ENCODE peak calls at places on chromosomes 13 and 19, in four cellular contexts. B, K, F and Q are unnamed samples.
A peak's percentile ranks its signal among the peaks of the same experiment; 100 is the strongest.

GRCh38 chr13:96533408-96533807 is 443.5 kb downstream of the HS6ST3 start:
- DNase-seq in K (no peak), B (no peak), F (no peak), Q (no peak)

GRCh38 chr19:2016041-2016807 is 710 bp upstream of the BTBD2 start:
- DNase-seq in K (peak; percentile 42), F (peak; percentile 15), B (peak; percentile 87), Q (no peak)

GRCh38 chr19:34269489-34269888 is 15.1 kb downstream of the GARRE1 start:
- DNase-seq in F (no peak), K (no peak), B (no peak), Q (no peak)

GRCh38 chr19:8391274-8392016 is 1.3 kb downstream of the RAB11B start:
- DNase-seq in K (no peak), B (no peak), F (no peak), Q (no peak)

GRCh38 chr19:38310986-38311385 is 4.8 kb downstream of the YIF1B start:
- DNase-seq in K (no peak), B (no peak), F (no peak), Q (no peak)

GRCh38 chr19:13888281-13888680 is 11.3 kb downstream of the NANOS3 start:
- DNase-seq in K (no peak), F (no peak), B (no peak), Q (no peak)

GRCh38 chr13:23752111-23753001 is 136.8 kb downstream of the MIPEP start:
- DNase-seq in B (no peak), F (no peak), K (no peak), Q (no peak)

GRCh38 chr13:46759861-46760260 is 37.1 kb downstream of the ESD start:
- DNase-seq in B (no peak), F (no peak), K (no peak), Q (no peak)

GRCh38 chr19:39951686-39952085 is 17.3 kb upstream of the FCGBP start:
- DNase-seq in K (no peak), B (peak; percentile 20), F (no peak), Q (no peak)

GRCh38 chr19:40214936-40215335 is 3.2 kb downstream of the TTC9B start:
- DNase-seq in B (no peak), K (no peak), F (no peak), Q (no peak)

GRCh38 chr19:16117594-16118033 is 5.9 kb downstream of the RAB8A start:
- DNase-seq in F (no peak), K (no peak), B (no peak), Q (no peak)

GRCh38 chr19:27773318-27774094 is 1439.4 kb downstream of the UQCRFS1 start:
- DNase-seq in B (no peak), K (no peak), F (no peak), Q (no peak)

GRCh38 chr19:48613024-48613851 is 1.6 kb downstream of the FAM83E start:
- DNase-seq in K (no peak), F (no peak), B (no peak), Q (no peak)

GRCh38 chr13:110447801-110448200 is 113.7 kb downstream of the RAB20 start:
- DNase-seq in B (no peak), F (no peak), K (no peak), Q (no peak)

GRCh38 chr19:15675560-15675959 is 2.7 kb downstream of the CYP4F12 start:
- DNase-seq in K (no peak), F (no peak), B (no peak), Q (no peak)

GRCh38 chr13:23673354-23673753 is 103.1 kb downstream of the TNFRSF19 start:
- DNase-seq in K (no peak), B (peak; percentile 13), F (peak; percentile 58), Q (no peak)

GRCh38 chr19:44643605-44644390 is at the start of gene PVR:
- DNase-seq in K (peak; percentile 57), B (peak; percentile 89), F (no peak), Q (peak; percentile 59)

GRCh38 chr19:53655042-53655665 is 23.4 kb downstream of the DPRX start:
- DNase-seq in B (no peak), F (no peak), K (no peak), Q (no peak)

GRCh38 chr13:112775791-112776279 is 86.0 kb downstream of the ATP11A start:
- DNase-seq in B (no peak), F (no peak), K (no peak), Q (no peak)

GRCh38 chr19:51096473-51097165 is 11.6 kb downstream of the CTU1 start:
- DNase-seq in K (no peak), B (no peak), F (no peak), Q (no peak)
- TF ChIP-seq CTCF in K (peak; percentile 34), B (no peak), F (no peak), Q (no peak)

DNA sequence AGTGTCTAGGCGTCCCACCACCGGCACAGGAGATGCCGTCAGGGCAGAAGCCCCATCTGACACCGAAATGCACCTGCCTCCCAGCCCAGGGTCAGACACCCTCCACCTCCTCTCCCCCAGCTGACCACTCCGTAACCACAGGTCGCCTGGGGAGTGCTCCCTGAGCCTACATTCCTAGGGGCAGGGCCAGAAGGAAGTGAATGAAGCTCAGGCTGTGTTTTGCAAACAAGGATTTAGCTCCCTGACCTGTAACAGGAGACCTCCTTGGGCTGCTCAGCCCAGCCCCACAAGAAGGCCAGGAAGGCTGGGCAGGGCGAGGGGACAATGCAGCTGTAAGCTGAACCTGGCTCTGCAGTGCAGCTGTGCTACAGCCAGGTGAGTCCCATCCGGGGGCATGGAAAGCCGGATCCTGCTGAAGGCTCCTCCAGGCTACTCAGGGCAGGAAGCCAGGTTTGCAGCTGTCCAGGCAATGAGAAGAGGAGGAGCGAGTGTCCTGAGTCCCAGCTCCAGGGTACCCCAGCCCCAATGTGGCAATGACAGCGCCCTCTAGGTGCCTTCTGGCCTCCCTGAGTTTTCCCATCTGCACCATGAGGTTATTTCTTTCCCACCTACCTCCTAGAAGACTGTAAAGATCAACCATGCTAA is 42.1 kb downstream of the RHPN2 start:
- DNase-seq in F (no peak), K (no peak), B (no peak), Q (peak; percentile 15)
- TF ChIP-seq CTCF in F (no peak), K (no peak), B (no peak), Q (no peak)

DNA sequence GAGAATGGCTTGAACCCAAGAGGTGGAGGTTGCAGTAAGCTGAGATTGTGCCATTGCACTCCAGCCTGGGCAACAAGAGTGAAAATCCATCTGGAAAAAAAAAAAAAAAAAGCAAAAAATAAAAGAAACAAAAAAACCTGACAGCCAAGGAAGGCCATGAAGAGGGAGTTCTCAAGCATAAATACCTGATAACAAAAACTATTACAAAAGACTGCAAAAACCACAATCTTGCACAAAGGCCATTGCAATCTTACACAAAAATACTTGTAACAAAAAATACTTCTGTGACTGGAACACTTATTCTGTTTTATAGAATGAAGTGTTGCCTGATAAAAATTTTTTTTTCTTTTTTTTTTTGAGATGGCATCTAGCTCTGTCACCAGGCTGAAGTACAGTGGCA is 61.5 kb upstream of the TSC22D1 start:
- DNase-seq in K (no peak), F (no peak), B (no peak), Q (no peak)
- TF ChIP-seq CTCF in K (no peak), F (no peak), B (no peak), Q (no peak)

DNA sequence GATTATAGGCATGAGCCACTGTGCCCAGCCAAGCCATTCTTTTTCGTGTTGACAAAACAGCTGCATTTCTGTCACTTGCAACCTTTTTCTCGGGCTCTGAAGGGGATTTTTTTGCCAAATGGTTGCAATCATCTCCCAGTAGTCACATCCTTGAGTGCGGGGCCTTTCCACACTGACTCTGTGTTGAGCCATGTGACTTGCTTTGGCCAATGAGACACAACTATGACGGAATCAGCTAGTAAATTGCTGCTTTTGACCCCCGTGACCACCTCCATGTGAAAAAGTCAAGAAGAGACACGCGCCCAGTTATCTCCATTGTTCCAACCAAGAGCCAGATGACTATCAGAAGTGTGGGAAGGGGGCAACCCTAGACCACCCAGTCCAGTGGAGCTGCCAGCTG is 18.3 kb downstream of the NPHS1 start:
- DNase-seq in F (no peak), B (no peak), K (no peak), Q (no peak)
- TF ChIP-seq CTCF in F (no peak), B (no peak), K (no peak), Q (no peak)

GRCh38 chr13:32001392-32001768 is 30.2 kb upstream of the FRY start:
- DNase-seq in F (no peak), K (no peak), B (peak; percentile 55), Q (peak; percentile 29)
- TF ChIP-seq CTCF in F (peak; percentile 65), K (peak; percentile 62), B (peak; percentile 39), Q (peak; percentile 69)

GRCh38 chr19:10211691-10212090 is 16.9 kb upstream of the DNMT1 start:
- DNase-seq in K (no peak), B (no peak), F (no peak), Q (no peak)

GRCh38 chr19:10209305-10209704 is 14.6 kb upstream of the DNMT1 start:
- DNase-seq in F (no peak), K (no peak), B (no peak), Q (no peak)

GRCh38 chr19:10207026-10207425 is 12.3 kb upstream of the DNMT1 start:
- DNase-seq in F (no peak), K (no peak), B (no peak), Q (no peak)

GRCh38 chr19:10214784-10215183 is 16.3 kb downstream of the S1PR2 start:
- DNase-seq in B (peak; percentile 55), F (no peak), K (no peak), Q (no peak)

GRCh38 chr19:10211071-10211470 is 16.3 kb upstream of the DNMT1 start:
- DNase-seq in K (no peak), B (no peak), F (no peak), Q (no peak)
- TF ChIP-seq CTCF in K (no peak), B (no peak), F (no peak), Q (no peak)

GRCh38 chr13:79901336-79901735 is 420.4 kb downstream of the NDFIP2 start:
- DNase-seq in K (no peak), B (peak; percentile 27), F (no peak), Q (no peak)
- TF ChIP-seq CTCF in K (no peak), B (no peak), F (no peak), Q (no peak)